ENCODE peak calls at places on chromosomes 12 and 14, in five cellular contexts. One of them, this sample, is unnamed.
A peak's percentile ranks its signal among the peaks of the same experiment; 100 is the strongest.

GRCh38 chr14:63897706-63898105 is 44.9 kb downstream of the SYNE2 start:
- DNase-seq in heart right ventricle: no peak
- DNase-seq in stimulated activated naive CD8-positive, alpha-beta T cell treated with anti-CD3 and anti-CD28 coated beads, Interleukin-15, Interleukin-2, amounts not matched to agents 100 U/mL and 50 U/mL, for 24 hours: no peak
- DNase-seq in stomach: no peak
- DNase-seq in KG1: no peak
- DNase-seq in this sample: no peak

GRCh38 chr14:35331605-35332516 is 39.7 kb downstream of the PSMA6 start:
- DNase-seq in heart right ventricle: no peak
- DNase-seq in stimulated activated naive CD8-positive, alpha-beta T cell treated with anti-CD3 and anti-CD28 coated beads, Interleukin-15, Interleukin-2, amounts not matched to agents 100 U/mL and 50 U/mL, for 24 hours: no peak
- DNase-seq in stomach: peak; percentile 88
- DNase-seq in KG1: peak; percentile 16
- DNase-seq in this sample: no peak

GRCh38 chr12:109160433-109160832 is 44.0 kb downstream of the ACACB start:
- DNase-seq in heart right ventricle: peak; percentile 28
- DNase-seq in stimulated activated naive CD8-positive, alpha-beta T cell treated with anti-CD3 and anti-CD28 coated beads, Interleukin-15, Interleukin-2, amounts not matched to agents 100 U/mL and 50 U/mL, for 24 hours: no peak
- DNase-seq in stomach: peak; percentile 20
- DNase-seq in KG1: no peak
- DNase-seq in this sample: no peak

GRCh38 chr14:24347140-24347539 is 7.3 kb upstream of the RIPK3 start:
- DNase-seq in heart right ventricle: no peak
- DNase-seq in stimulated activated naive CD8-positive, alpha-beta T cell treated with anti-CD3 and anti-CD28 coated beads, Interleukin-15, Interleukin-2, amounts not matched to agents 100 U/mL and 50 U/mL, for 24 hours: no peak
- DNase-seq in stomach: no peak
- DNase-seq in KG1: no peak
- DNase-seq in this sample: no peak

GRCh38 chr12:131699434-131699833 is 11.5 kb upstream of the SFSWAP start:
- DNase-seq in heart right ventricle: no peak
- DNase-seq in stimulated activated naive CD8-positive, alpha-beta T cell treated with anti-CD3 and anti-CD28 coated beads, Interleukin-15, Interleukin-2, amounts not matched to agents 100 U/mL and 50 U/mL, for 24 hours: no peak
- DNase-seq in stomach: no peak
- DNase-seq in KG1: no peak
- DNase-seq in this sample: no peak

GRCh38 chr14:26392498-26392897 is 205.3 kb downstream of the NOVA1 start:
- DNase-seq in heart right ventricle: no peak
- DNase-seq in stimulated activated naive CD8-positive, alpha-beta T cell treated with anti-CD3 and anti-CD28 coated beads, Interleukin-15, Interleukin-2, amounts not matched to agents 100 U/mL and 50 U/mL, for 24 hours: no peak
- DNase-seq in stomach: no peak
- DNase-seq in KG1: no peak
- DNase-seq in this sample: no peak

GRCh38 chr12:6167327-6168280 is 32.6 kb upstream of the CD9 start:
- DNase-seq in heart right ventricle: no peak
- DNase-seq in stimulated activated naive CD8-positive, alpha-beta T cell treated with anti-CD3 and anti-CD28 coated beads, Interleukin-15, Interleukin-2, amounts not matched to agents 100 U/mL and 50 U/mL, for 24 hours: peak; percentile 84
- DNase-seq in stomach: peak; percentile 44
- DNase-seq in KG1: peak; percentile 82
- DNase-seq in this sample: no peak

GRCh38 chr12:46702581-46703344 is 123.0 kb downstream of the SLC38A4 start:
- DNase-seq in heart right ventricle: no peak
- DNase-seq in stimulated activated naive CD8-positive, alpha-beta T cell treated with anti-CD3 and anti-CD28 coated beads, Interleukin-15, Interleukin-2, amounts not matched to agents 100 U/mL and 50 U/mL, for 24 hours: no peak
- DNase-seq in stomach: no peak
- DNase-seq in KG1: no peak
- DNase-seq in this sample: no peak

This sample was measured in CMK.